ENCODE peak calls at places on chromosomes 6 and 20, in five cellular contexts. D, G, A, S and P are unnamed samples.

GRCh38 chr6:42166444-42167141 is 6.6 kb upstream of the GUCA1A start:
- DNase-seq in S (peak), A (peak), G (peak), D (peak), P (peak)

GRCh38 chr20:33443006-33443511 is 504 bp downstream of the SNTA1 start:
- DNase-seq in S (no peak), D (no peak), A (no peak), G (peak), P (peak)

GRCh38 chr20:51164732-51165530 is 142.0 kb upstream of the KCNG1 start:
- DNase-seq in A (peak), G (no peak), S (no peak), D (no peak), P (no peak)

GRCh38 chr6:56688521-56688920 is 45.8 kb upstream of the DST start:
- DNase-seq in A (no peak), S (no peak), D (no peak), G (no peak), P (no peak)

GRCh38 chr6:113842165-113842564 is 15.0 kb upstream of the MARCKS start:
- DNase-seq in A (no peak), G (no peak), D (no peak), S (no peak), P (no peak)

GRCh38 chr6:45423111-45423900 is 45.6 kb upstream of the SUPT3H start:
- DNase-seq in S (no peak), G (no peak), D (no peak), A (peak), P (no peak)

GRCh38 chr6:169101981-169102380 is 151.7 kb downstream of the THBS2 start:
- DNase-seq in A (no peak), S (no peak), G (no peak), D (no peak), P (no peak)

GRCh38 chr6:18206591-18206990 is 51.4 kb downstream of the KDM1B start:
- DNase-seq in S (no peak), A (no peak), G (no peak), D (no peak), P (no peak)

GRCh38 chr6:71197267-71197666 is 91.3 kb upstream of the OGFRL1 start:
- DNase-seq in A (no peak), S (no peak), G (no peak), D (no peak), P (no peak)

GRCh38 chr6:6003334-6004146 is 3.2 kb downstream of the NRN1 start:
- DNase-seq in S (no peak), D (no peak), G (no peak), A (peak), P (no peak)

GRCh38 chr6:11685411-11686093 is 93.1 kb downstream of the ADTRP start:
- DNase-seq in G (no peak), S (peak), A (no peak), D (no peak), P (peak)
- TF ChIP-seq HDAC2 in G (no peak), S (no peak), A (no peak), D (no peak), P (no peak)

DNA sequence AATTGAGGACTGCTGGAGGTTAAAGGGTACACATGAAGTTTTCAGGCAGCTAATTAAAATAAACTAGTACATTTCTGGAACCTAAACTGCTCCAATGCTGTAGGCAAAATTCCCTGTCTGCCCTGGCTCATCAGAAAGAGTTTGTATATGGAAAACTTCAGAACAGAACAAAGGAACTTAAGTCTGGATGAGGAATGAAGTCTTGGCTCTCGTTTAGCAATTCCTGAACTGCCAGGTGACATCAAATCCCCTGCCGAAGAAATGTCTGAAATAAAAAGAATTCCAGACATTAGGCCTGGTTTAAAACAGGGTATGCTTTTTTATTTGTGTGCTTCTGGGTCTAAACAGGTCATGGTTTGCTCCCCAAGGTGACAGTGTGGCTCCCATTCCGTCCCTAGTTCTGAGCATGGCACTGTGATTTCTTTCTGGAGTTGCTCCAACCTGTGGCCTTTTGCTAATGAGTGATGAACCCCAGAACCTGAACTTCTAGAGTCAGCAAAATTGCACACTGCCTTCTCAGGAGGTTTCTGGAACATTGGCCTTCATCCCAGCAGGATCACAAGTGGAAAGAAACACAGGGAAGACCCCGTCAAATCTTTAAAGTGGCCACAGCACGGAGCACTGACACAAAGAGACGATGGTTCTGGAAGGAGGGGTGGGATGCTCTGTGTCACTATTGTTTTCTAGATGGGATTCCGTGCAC is 129.4 kb upstream of the NAA20 start:
- DNase-seq in S (no peak), D (no peak), A (no peak), G (no peak), P (no peak)
- H3K4me3 ChIP-seq in S (no peak), D (no peak), A (no peak), G (no peak), P (peak)

GRCh38 chr6:47076422-47077344 is 34.6 kb upstream of the ADGRF1 start:
- DNase-seq in A (no peak), S (peak), G (no peak), D (no peak), P (no peak)

GRCh38 chr6:47072667-47073066 is 30.5 kb upstream of the ADGRF1 start:
- DNase-seq in S (no peak), G (no peak), D (no peak), A (no peak), P (no peak)

GRCh38 chr6:47075741-47076421 is 33.7 kb upstream of the ADGRF1 start:
- DNase-seq in S (peak), D (no peak), A (no peak), G (no peak), P (no peak)

GRCh38 chr6:47073125-47074110 is 31.3 kb upstream of the ADGRF1 start:
- DNase-seq in G (peak), A (no peak), D (no peak), S (peak), P (no peak)

GRCh38 chr6:47075168-47075567 is 33.0 kb upstream of the ADGRF1 start:
- DNase-seq in G (no peak), D (no peak), A (no peak), S (peak), P (no peak)
- TF ChIP-seq HDAC2 in G (no peak), D (no peak), A (no peak), S (no peak), P (no peak)

DNA sequence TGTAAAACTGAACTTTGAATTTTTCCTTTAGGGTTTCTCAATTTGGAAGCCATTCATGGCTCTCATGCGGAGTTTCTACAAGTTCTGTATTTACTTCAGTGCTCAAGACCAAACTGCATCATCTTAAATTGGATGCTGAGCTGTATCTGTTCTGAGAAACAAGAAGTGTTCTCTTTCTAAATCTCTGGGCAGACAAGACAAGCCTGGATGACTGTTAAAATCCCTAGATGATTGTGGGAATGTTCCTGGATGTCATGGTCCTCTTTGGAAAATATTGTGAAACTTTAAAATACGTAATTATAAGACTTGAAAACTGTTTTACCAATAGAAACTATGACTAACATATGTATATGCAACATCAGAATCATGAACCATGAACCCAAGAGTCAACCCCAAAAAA is 6.2 kb upstream of the GCM1 start:
- DNase-seq in G (no peak), A (no peak), S (no peak), D (no peak), P (no peak)
- H3K4me3 ChIP-seq in G (no peak), A (no peak), S (no peak), D (no peak), P (no peak)